ENCODE peak calls at places on chromosomes 1 and 21, in ten cellular contexts. Q is NCI-H446 treated with DMSO at 0.1 percent for 48 hours; K is stimulated activated CD8-positive, alpha-beta memory T cell treated with anti-CD3 and anti-CD28 coated beads, Interleukin-2, amount 100 ng/mL, for 1 hour; E is NCI-H345; F is NCI-H2081; Y is AG08396; U is HuH-7; N is stimulated activated CD4-positive, alpha-beta T cell treated with anti-CD3 and anti-CD28 coated beads, TNF-alpha, amount 100 ng/mL, for 4 hours; O is IMR-90; M is activated T-cell treated with anti-CD3 and anti-CD28 coated beads, Interleukin-2, amount 50 U/mL, for 48 hours. T is an unnamed sample.
A peak's percentile ranks its signal among the peaks of the same experiment; 100 is the strongest.

GRCh38 chr1:212034516-212035122 is 738 bp downstream of the INTS7 start:
- DNase-seq in Q (no peak), K (no peak), E (no peak), F (no peak), Y (no peak), U (no peak), N (no peak), O (no peak), M (no peak), T (no peak)

GRCh38 chr1:180524160-180524914 is 22.0 kb upstream of the ACBD6 start:
- DNase-seq in Q (no peak), K (no peak), E (no peak), F (no peak), Y (no peak), U (no peak), N (no peak), O (peak; percentile 62), M (no peak), T (no peak)

GRCh38 chr1:192862271-192862670 is 53.4 kb downstream of the RGS2 start:
- DNase-seq in Q (no peak), K (no peak), E (no peak), F (no peak), Y (no peak), U (no peak), N (no peak), O (no peak), M (no peak), T (no peak)

GRCh38 chr1:64956733-64957441 is 9.5 kb downstream of the JAK1 start:
- DNase-seq in Q (peak; percentile 13), K (no peak), E (no peak), F (no peak), Y (no peak), U (no peak), N (no peak), O (no peak), M (peak; percentile 49), T (no peak)

GRCh38 chr1:23370744-23371710 is 1.4 kb upstream of the ZNF436 start:
- DNase-seq in Q (no peak), K (no peak), E (peak; percentile 20), F (no peak), Y (no peak), U (no peak), N (no peak), O (no peak), M (no peak), T (no peak)

GRCh38 chr21:45302082-45303061 is 14.7 kb upstream of the POFUT2 start:
- DNase-seq in Q (no peak), K (peak; percentile 49), E (no peak), F (no peak), Y (no peak), U (no peak), N (no peak), O (no peak), M (peak; percentile 61), T (no peak)

GRCh38 chr1:222048030-222048632 is 306.2 kb upstream of the DUSP10 start:
- DNase-seq in Q (no peak), K (no peak), E (no peak), F (no peak), Y (peak; percentile 59), U (no peak), N (no peak), O (peak; percentile 74), M (no peak), T (no peak)

GRCh38 chr21:25850126-25850831 is 115.5 kb downstream of the GABPA start:
- DNase-seq in Q (no peak), K (no peak), E (no peak), F (no peak), Y (no peak), U (no peak), N (no peak), O (no peak), M (no peak), T (no peak)

GRCh38 chr1:201648911-201649775 is 110.2 kb downstream of the NAV1 start:
- DNase-seq in Q (no peak), K (no peak), E (peak; percentile 52), F (peak; percentile 61), Y (peak; percentile 54), U (no peak), N (no peak), O (peak; percentile 40), M (no peak), T (peak; percentile 33)

GRCh38 chr1:150550222-150551048 is 1.2 kb downstream of the ADAMTSL4 start:
- DNase-seq in Q (no peak), K (no peak), E (no peak), F (no peak), Y (no peak), U (no peak), N (no peak), O (no peak), M (no peak), T (no peak)

T was measured in 8988T.